ENCODE peak calls at places on chromosome 16, in eight cellular contexts. W is stomach, D is adrenal gland, Q is BE2C, P is ascending aorta, L is suprapubic skin, R is K562, B is Caco-2. K is an unnamed sample.
A peak's percentile ranks its signal among the peaks of the same experiment; 100 is the strongest.

GRCh38 chr16:12229759-12230594 is 253.4 kb downstream of the SNX29 start:
- DNase-seq in W (no peak), D (no peak), Q (no peak), P (no peak), L (no peak), R (no peak), B (no peak), K (no peak)

GRCh38 chr16:29775742-29776408 is 2.2 kb upstream of the ZG16 start:
- DNase-seq in W (no peak), D (no peak), Q (peak; percentile 39), P (no peak), L (no peak), R (peak; percentile 50), B (no peak), K (no peak)

GRCh38 chr16:67654069-67654911 is 5.8 kb downstream of the ACD start:
- DNase-seq in W (no peak), D (no peak), Q (peak; percentile 13), P (no peak), L (peak; percentile 66), R (no peak), B (peak; percentile 37), K (no peak)

GRCh38 chr16:77531741-77532140 is 96.9 kb upstream of the ADAMTS18 start:
- DNase-seq in W (no peak), D (no peak), Q (no peak), P (no peak), L (no peak), R (no peak), B (no peak), K (no peak)

GRCh38 chr16:11681977-11682654 is 13.9 kb downstream of the SNN start:
- DNase-seq in W (peak; percentile 18), D (no peak), Q (no peak), P (peak; percentile 2), L (peak; percentile 73), R (no peak), B (no peak), K (no peak)

GRCh38 chr16:6573577-6573976 is 759.1 kb upstream of the RBFOX1 start:
- DNase-seq in W (no peak), D (no peak), Q (peak; percentile 53), P (no peak), L (no peak), R (no peak), B (peak; percentile 35), K (peak; percentile 35)

GRCh38 chr16:68985855-68986254 is 119.6 kb upstream of the HAS3 start:
- DNase-seq in W (no peak), D (no peak), Q (no peak), P (no peak), L (no peak), R (peak; percentile 37), B (no peak), K (no peak)

GRCh38 chr16:68257906-68258800 is 6.2 kb upstream of the SLC7A6 start:
- DNase-seq in W (no peak), D (peak; percentile 89), Q (no peak), P (no peak), L (no peak), R (no peak), B (peak; percentile 82), K (no peak)

GRCh38 chr16:593406-593805 is 3.5 kb downstream of the RAB40C start:
- DNase-seq in W (peak; percentile 83), D (no peak), Q (no peak), P (no peak), L (no peak), R (no peak), B (peak; percentile 84), K (no peak)

GRCh38 chr16:1812732-1813163 is 13.9 kb downstream of the HAGH start:
- DNase-seq in W (peak; percentile 89), D (peak; percentile 48), Q (peak; percentile 79), P (no peak), L (peak; percentile 82), R (peak; percentile 75), B (no peak), K (peak; percentile 92)

GRCh38 chr16:49543315-49543946 is 169.8 kb downstream of the C16orf78 start:
- DNase-seq in W (no peak), D (peak; percentile 35), Q (no peak), P (no peak), L (no peak), R (no peak), B (no peak), K (no peak)

GRCh38 chr16:8751481-8752311 is 45.7 kb downstream of the TMEM186 start:
- DNase-seq in W (no peak), D (peak; percentile 23), Q (no peak), P (no peak), L (no peak), R (no peak), B (peak; percentile 43), K (peak; percentile 37)

DNA sequence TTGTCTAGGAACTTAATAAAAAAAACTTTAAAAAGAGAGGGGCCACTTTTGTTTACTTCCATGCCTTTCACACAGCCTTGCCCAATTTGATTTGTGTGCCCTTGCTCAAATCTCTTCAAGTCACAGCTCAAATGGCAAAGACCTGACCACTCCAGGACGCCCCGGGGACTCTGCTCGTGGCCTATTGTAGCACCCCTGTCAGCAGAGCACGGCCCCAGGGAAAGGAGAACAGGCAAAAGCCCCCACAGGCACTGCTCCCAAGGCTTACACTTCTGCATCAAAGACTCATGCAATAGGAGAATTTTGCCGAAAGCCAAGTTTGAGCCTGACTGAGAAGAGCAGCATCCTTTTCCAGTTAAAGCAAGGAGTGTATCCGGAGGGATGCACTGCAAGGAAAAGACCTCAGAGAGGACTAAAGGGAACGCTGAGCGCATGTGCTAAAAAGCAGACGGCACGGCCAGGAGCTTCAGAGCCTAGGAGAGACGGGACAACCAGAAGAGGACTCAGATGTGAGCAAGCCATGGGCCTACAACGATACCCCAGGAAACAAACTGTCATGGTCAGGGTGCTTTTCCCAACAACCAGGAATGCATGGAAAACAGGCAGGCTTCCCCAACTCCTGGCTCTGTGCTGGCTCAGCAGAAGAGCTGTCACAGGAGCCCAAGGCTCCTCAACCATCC is 8.2 kb downstream of the CREBBP start:
- DNase-seq in W (no peak), D (no peak), Q (no peak), P (no peak), L (peak; percentile 63), R (no peak), B (no peak), K (no peak)
- H3K4me1 ChIP-seq in W (peaks cover 100% of the 10 kb centered on the region), D (peaks cover 96% of the 10 kb centered on the region), Q (peaks cover 17% of the 10 kb centered on the region), P (peaks cover 18% of the 10 kb centered on the region), L (peaks cover 93% of the 10 kb centered on the region), R (peaks cover 26% of the 10 kb centered on the region), B (no peaks in the 10 kb centered on the region), K (peaks cover 60% of the 10 kb centered on the region)

GRCh38 chr16:57427307-57427706 is 19.9 kb downstream of the CIAPIN1 start:
- DNase-seq in W (peak; percentile 17), D (no peak), Q (no peak), P (no peak), L (no peak), R (no peak), B (peak; percentile 21), K (no peak)
- H3K36me3 ChIP-seq in W (peaks cover 63% of the 10 kb centered on the region), D (peaks cover 50% of the 10 kb centered on the region), Q (peaks cover 33% of the 10 kb centered on the region), P (peaks cover 47% of the 10 kb centered on the region), L (peaks cover 60% of the 10 kb centered on the region), R (peaks cover 49% of the 10 kb centered on the region), B (peaks cover 5% of the 10 kb centered on the region), K (peaks cover 35% of the 10 kb centered on the region)

DNA sequence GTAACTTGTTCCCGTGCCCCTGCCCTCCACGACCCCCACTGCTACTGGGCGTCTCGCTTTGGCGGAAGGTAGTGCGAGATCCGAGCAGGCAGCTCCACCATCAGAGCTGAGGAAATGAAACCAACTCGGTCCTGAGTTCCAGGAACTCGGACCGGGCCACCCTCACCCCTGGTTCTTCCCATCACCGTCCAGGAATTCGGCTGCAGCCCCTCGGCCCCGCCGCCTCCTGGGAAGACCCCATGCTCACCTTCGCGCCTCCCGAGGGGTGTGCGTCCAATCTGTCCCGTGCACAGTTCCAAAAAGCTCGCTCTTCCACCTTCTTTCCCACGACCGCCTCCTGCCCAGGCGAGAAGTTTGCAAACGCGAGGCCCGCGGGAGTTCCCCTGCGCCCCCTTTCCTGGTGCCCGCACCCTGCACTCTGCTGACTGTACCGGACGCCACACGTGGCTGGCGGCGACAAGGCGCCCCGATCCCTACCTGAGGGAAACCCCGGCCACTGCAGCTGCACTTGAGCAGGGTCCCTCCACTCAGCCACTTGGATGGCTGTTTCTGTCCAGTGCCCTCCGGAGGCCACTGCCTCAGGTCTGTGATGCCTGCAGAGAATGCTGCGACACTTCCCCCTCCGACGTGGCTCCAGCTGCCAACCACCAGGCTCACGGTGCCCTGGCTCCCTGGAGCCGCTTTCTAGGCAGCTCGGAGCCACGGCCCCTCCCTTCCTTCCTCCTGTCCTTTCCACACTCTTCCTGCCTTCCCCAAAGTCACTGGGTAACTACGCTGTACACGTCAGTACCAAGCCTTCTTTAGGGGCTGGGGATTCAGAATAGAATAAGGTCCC is at the start of gene MLKL:
- DNase-seq in W (peak; percentile 65), D (peak; percentile 74), Q (peak; percentile 48), P (no peak), L (no peak), R (peak; percentile 45), B (peak; percentile 71), K (peak; percentile 62)
- H3K4me1 ChIP-seq in W (peaks cover 41% of the 10 kb centered on the region), D (peaks cover 17% of the 10 kb centered on the region), Q (no peaks in the 10 kb centered on the region), P (no peaks in the 10 kb centered on the region), L (peaks cover 28% of the 10 kb centered on the region), R (peaks cover 11% of the 10 kb centered on the region), B (no peaks in the 10 kb centered on the region), K (peaks cover 10% of the 10 kb centered on the region)

GRCh38 chr16:66361604-66362135 is 4.8 kb upstream of the CDH5 start:
- DNase-seq in W (no peak), D (no peak), Q (no peak), P (no peak), L (no peak), R (no peak), B (no peak), K (no peak)
- H3K36me3 ChIP-seq in W (no peaks in the 10 kb centered on the region), D (no peaks in the 10 kb centered on the region), Q (no peaks in the 10 kb centered on the region), P (no peaks in the 10 kb centered on the region), L (no peaks in the 10 kb centered on the region), R (no peaks in the 10 kb centered on the region), B (no peaks in the 10 kb centered on the region), K (no peaks in the 10 kb centered on the region)

GRCh38 chr16:48369765-48370164 is 15.4 kb downstream of the SIAH1 start:
- DNase-seq in W (no peak), D (no peak), Q (no peak), P (no peak), L (no peak), R (no peak), B (no peak), K (no peak)
- H3K4me1 ChIP-seq in W (peaks cover 90% of the 10 kb centered on the region), D (peaks cover 56% of the 10 kb centered on the region), Q (peaks cover 35% of the 10 kb centered on the region), P (peaks cover 11% of the 10 kb centered on the region), L (peaks cover 60% of the 10 kb centered on the region), R (peaks cover 33% of the 10 kb centered on the region), B (peaks cover 28% of the 10 kb centered on the region), K (peaks cover 53% of the 10 kb centered on the region)

K was measured in A673.